ENCODE peak calls at places on chromosome 22, in ten cellular contexts. S is heart right ventricle; N is small intestine; W is pancreas; Y is gastrocnemius medialis; G is CD4-positive, CD25-positive, alpha-beta regulatory T cell; V is sigmoid colon; I is naive thymus-derived CD4-positive, alpha-beta T cell; L is tibial nerve; U is right cardiac atrium. C is an unnamed sample.

GRCh38 chr22:24953294-24954113 is 988 bp downstream of the KIAA1671 start:
- DNase-seq in S (peak; percentile 50), N (peak; percentile 48), W (peak; percentile 65), Y (no peak), G (no peak), V (peak; percentile 69), I (no peak), L (no peak), U (peak; percentile 80), C (no peak)

GRCh38 chr22:40396882-40397281 is 26.5 kb downstream of the SGSM3 start:
- DNase-seq in S (peak; percentile 62), N (peak; percentile 41), W (peak; percentile 85), Y (no peak), G (no peak), V (no peak), I (no peak), L (no peak), U (no peak), C (no peak)

GRCh38 chr22:28015676-28016601 is 96.9 kb upstream of the PITPNB start:
- DNase-seq in S (no peak), N (no peak), W (peak; percentile 6), Y (no peak), G (no peak), V (peak; percentile 58), I (no peak), L (no peak), U (no peak), C (no peak)

GRCh38 chr22:20299736-20300136 is 20.1 kb downstream of the DGCR6L start:
- DNase-seq in S (no peak), N (peak; percentile 57), W (peak; percentile 73), Y (no peak), G (no peak), V (no peak), I (no peak), L (no peak), U (peak; percentile 72), C (no peak)

GRCh38 chr22:40033586-40034380 is 39.0 kb downstream of the FAM83F start:
- DNase-seq in S (no peak), N (no peak), W (no peak), Y (no peak), G (no peak), V (peak; percentile 42), I (no peak), L (no peak), U (no peak), C (no peak)

GRCh38 chr22:22571429-22571828 is 12.4 kb upstream of the PRAME start:
- DNase-seq in S (no peak), N (no peak), W (no peak), Y (no peak), G (no peak), V (no peak), I (no peak), L (no peak), U (no peak), C (no peak)

GRCh38 chr22:47567741-47568140 is 805.3 kb downstream of the TBC1D22A start:
- DNase-seq in S (no peak), N (no peak), W (no peak), Y (no peak), G (no peak), V (no peak), I (no peak), L (no peak), U (no peak), C (no peak)

GRCh38 chr22:27433585-27434190 is 367.9 kb downstream of the MN1 start:
- DNase-seq in S (no peak), N (no peak), W (peak; percentile 46), Y (no peak), G (no peak), V (no peak), I (no peak), L (no peak), U (no peak), C (no peak)

DNA sequence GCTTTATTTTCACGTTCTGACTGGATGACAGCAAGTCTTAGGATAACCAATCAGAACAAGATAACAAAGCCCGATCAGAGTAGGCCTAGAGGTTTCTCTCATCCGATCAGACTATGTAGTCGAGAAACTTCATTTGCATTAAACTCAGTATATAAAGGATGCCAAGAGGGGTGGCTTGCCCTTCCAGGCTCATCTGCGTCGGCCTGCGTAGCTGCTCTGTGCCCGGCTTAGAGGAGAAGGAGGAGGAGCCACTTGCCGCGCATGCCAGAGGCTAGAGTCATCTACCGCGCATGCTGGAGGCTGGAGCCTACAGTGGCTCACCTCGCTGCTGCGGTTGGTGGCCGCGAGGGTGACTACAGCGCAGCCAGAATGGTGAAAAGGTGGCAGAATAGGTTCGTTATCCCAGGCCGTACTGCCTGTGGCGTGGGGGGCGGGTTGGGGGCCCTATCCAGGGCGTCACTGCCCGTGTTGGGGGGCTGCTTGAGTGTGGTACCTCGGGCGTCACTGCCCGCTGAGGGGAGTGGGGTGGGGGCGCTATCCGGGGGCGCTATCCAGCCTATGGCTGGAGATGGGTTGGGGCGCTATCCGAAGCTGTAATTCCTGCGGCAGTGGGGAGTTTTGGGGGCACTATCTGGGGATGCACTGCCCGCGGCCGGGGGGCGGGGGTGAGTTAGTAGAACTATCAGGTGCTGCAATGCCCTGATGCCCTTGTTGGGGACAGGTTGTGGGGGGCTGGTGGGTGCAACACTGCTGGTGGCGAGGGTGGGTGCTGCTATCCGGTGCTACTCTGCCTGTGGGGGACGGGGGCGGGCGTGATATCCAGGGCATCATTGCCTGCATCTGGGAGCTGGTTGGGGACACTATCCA is at the start of gene RFPL2:
- DNase-seq in S (no peak), N (peak; percentile 51), W (peak; percentile 43), Y (no peak), G (peak; percentile 41), V (no peak), I (peak; percentile 31), L (no peak), U (no peak), C (no peak)
- H3K4me3 ChIP-seq in S (peak within 1 kb of the TSS; percentile 16), N (no peak within 1 kb of the TSS), W (no peak within 1 kb of the TSS), Y (no peak within 1 kb of the TSS), G (peak within 1 kb of the TSS; percentile 54), V (peak within 1 kb of the TSS; percentile 16), I (peak within 1 kb of the TSS; percentile 41), L (no peak within 1 kb of the TSS), U (no peak within 1 kb of the TSS), C (no peak within 1 kb of the TSS)

GRCh38 chr22:49951986-49952896 is 8.3 kb upstream of the PIM3 start:
- DNase-seq in S (no peak), N (no peak), W (peak; percentile 67), Y (no peak), G (no peak), V (no peak), I (no peak), L (no peak), U (peak; percentile 53), C (no peak)

GRCh38 chr22:49953027-49953679 is 7.4 kb upstream of the PIM3 start:
- DNase-seq in S (no peak), N (no peak), W (peak; percentile 93), Y (no peak), G (no peak), V (no peak), I (no peak), L (no peak), U (peak; percentile 73), C (no peak)

GRCh38 chr22:49950396-49950994 is 10.1 kb upstream of the PIM3 start:
- DNase-seq in S (no peak), N (no peak), W (no peak), Y (no peak), G (no peak), V (no peak), I (no peak), L (no peak), U (no peak), C (no peak)

GRCh38 chr22:49951001-49951677 is 9.4 kb upstream of the PIM3 start:
- DNase-seq in S (no peak), N (peak; percentile 92), W (peak; percentile 99), Y (no peak), G (no peak), V (no peak), I (no peak), L (no peak), U (no peak), C (no peak)

DNA sequence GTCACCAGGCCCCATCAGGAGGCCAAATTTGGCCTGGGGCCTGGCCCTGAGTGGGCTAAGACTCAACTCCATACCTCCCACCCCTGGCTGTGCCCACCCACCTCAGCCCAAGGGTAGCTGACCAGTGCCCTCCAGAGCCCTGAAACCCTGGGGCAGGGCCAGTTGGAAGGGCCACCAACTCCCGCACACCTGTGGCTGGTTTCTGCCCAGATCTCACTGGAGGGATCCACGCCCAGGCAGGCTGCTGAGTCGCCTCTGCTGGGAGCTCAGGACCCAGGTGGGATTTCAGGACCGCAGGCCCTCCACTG is 8.9 kb upstream of the PIM3 start:
- DNase-seq in S (no peak), N (no peak), W (no peak), Y (no peak), G (no peak), V (no peak), I (no peak), L (no peak), U (peak; percentile 46), C (no peak)
- H3K4me1 ChIP-seq in S (peaks cover 44% of the 10 kb centered on the region), N (peaks cover 3% of the 10 kb centered on the region), W (peaks cover 72% of the 10 kb centered on the region), Y (peaks cover 33% of the 10 kb centered on the region), G (no peaks in the 10 kb centered on the region), V (peaks cover 20% of the 10 kb centered on the region), I (no peaks in the 10 kb centered on the region), L (peaks cover 89% of the 10 kb centered on the region), U (peaks cover 11% of the 10 kb centered on the region), C (no peaks in the 10 kb centered on the region)

DNA sequence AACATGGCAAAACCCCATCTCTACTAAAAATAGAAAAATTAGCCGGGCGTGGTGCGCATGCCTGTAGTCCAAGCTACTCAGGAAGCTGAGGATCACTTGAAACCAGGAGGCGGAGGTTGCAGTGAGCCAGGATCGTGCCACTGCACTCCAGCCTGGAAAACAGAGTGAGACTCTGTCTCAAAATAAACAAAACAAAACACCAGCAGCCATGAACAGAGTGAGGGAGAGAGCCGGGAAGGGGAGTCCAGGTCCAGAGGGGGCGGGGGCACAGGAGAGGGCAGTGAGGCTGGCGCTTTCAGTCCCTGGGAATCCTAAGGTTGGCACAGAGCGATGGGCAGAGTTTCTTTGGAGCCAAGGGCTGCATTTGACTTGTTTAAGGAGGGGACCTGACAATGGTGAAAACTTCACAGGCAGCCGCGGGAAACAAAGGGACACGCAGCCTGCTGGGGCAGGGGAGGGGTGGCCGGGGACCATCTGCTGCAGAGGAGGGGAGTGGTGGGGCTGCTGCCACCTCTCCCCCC is 2.5 kb downstream of the MFNG start:
- DNase-seq in S (no peak), N (no peak), W (no peak), Y (no peak), G (no peak), V (no peak), I (no peak), L (no peak), U (no peak), C (peak; percentile 15)
- H3K4me3 ChIP-seq in S (peak overlapping the region; percentile 45), N (peak overlapping the region; percentile 36), W (peak overlapping the region; percentile 20), Y (peak overlapping the region; percentile 53), G (peak overlapping the region; percentile 37), V (peak overlapping the region; percentile 45), I (peak overlapping the region; percentile 84), L (peak overlapping the region; percentile 55), U (peak overlapping the region; percentile 5), C (peak overlapping the region; percentile 50)

GRCh38 chr22:36212896-36213295 is 11.3 kb upstream of the APOL4 start:
- DNase-seq in S (no peak), N (peak; percentile 69), W (no peak), Y (no peak), G (no peak), V (no peak), I (no peak), L (no peak), U (no peak), C (no peak)

GRCh38 chr22:36211237-36211881 is 9.8 kb upstream of the APOL4 start:
- DNase-seq in S (peak; percentile 42), N (no peak), W (no peak), Y (no peak), G (no peak), V (no peak), I (no peak), L (peak; percentile 44), U (no peak), C (no peak)

GRCh38 chr22:36215976-36216375 is 14.4 kb upstream of the APOL4 start:
- DNase-seq in S (no peak), N (no peak), W (no peak), Y (no peak), G (no peak), V (no peak), I (no peak), L (no peak), U (no peak), C (no peak)

GRCh38 chr22:36208934-36209333 is 7.3 kb upstream of the APOL4 start:
- DNase-seq in S (no peak), N (peak; percentile 38), W (no peak), Y (no peak), G (no peak), V (no peak), I (no peak), L (no peak), U (no peak), C (no peak)

DNA sequence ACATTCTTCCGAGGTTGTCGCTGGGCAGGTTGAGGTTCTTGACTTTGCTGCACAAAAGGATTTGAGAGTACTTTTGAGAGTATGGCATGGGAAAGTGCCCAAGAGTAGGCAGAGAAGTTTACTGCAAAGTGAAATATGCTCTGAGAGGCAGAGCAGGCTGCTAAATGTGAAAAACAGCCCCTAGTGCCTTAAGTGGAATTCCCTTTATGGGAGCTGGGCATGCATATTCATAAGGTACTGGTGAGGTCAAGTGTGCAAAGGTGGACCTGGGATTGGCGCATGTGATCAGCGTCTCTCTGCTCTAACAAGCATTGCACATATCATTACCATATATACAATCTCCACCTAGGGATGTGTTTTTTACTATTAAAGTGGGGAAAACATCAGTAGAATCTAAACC is 12.0 kb upstream of the APOL4 start:
- DNase-seq in S (no peak), N (no peak), W (no peak), Y (no peak), G (no peak), V (no peak), I (no peak), L (no peak), U (no peak), C (no peak)
- H3K4me1 ChIP-seq in S (peaks cover 50% of the 10 kb centered on the region), N (peaks cover 6% of the 10 kb centered on the region), W (no peaks in the 10 kb centered on the region), Y (no peaks in the 10 kb centered on the region), G (no peaks in the 10 kb centered on the region), V (no peaks in the 10 kb centered on the region), I (no peaks in the 10 kb centered on the region), L (peaks cover 9% of the 10 kb centered on the region), U (no peaks in the 10 kb centered on the region), C (peaks cover 12% of the 10 kb centered on the region)

C was measured in DND-41.